ENCODE peak calls at places on chromosome 11, in ten cellular contexts. K, N, H, W, Y, X, Q, R, A and P are unnamed samples.
A peak's percentile ranks its signal among the peaks of the same experiment; 100 is the strongest.

GRCh38 chr11:114285599-114285998 is 10.6 kb upstream of the NNMT start:
- DNase-seq in K (no peak), N (no peak), H (no peak), W (no peak), Y (no peak), X (no peak), Q (peak; percentile 72), R (no peak), A (no peak), P (no peak)

GRCh38 chr11:76086713-76087635 is 119.3 kb downstream of the WNT11 start:
- DNase-seq in K (no peak), N (no peak), H (no peak), W (no peak), Y (no peak), X (no peak), Q (no peak), R (no peak), A (no peak), P (no peak)

GRCh38 chr11:66646875-66647274 is 8.4 kb downstream of the RBM4 start:
- DNase-seq in K (no peak), N (no peak), H (no peak), W (no peak), Y (no peak), X (no peak), Q (no peak), R (no peak), A (no peak), P (no peak)

GRCh38 chr11:15490535-15490934 is 375.8 kb downstream of the INSC start:
- DNase-seq in K (no peak), N (no peak), H (no peak), W (no peak), Y (no peak), X (no peak), Q (no peak), R (no peak), A (no peak), P (no peak)

GRCh38 chr11:104618949-104619348 is 279.3 kb downstream of the CASP12 start:
- DNase-seq in K (no peak), N (no peak), H (no peak), W (no peak), Y (no peak), X (no peak), Q (no peak), R (no peak), A (no peak), P (no peak)

GRCh38 chr11:8336356-8337114 is 72.9 kb upstream of the LMO1 start:
- DNase-seq in K (no peak), N (no peak), H (no peak), W (no peak), Y (no peak), X (no peak), Q (no peak), R (no peak), A (no peak), P (no peak)

GRCh38 chr11:127862406-127862805 is 725.0 kb downstream of the ETS1 start:
- DNase-seq in K (no peak), N (no peak), H (no peak), W (no peak), Y (no peak), X (no peak), Q (no peak), R (no peak), A (no peak), P (no peak)

GRCh38 chr11:56659755-56660154 is 3.7 kb upstream of the OR5AR1 start:
- DNase-seq in K (no peak), N (no peak), H (no peak), W (no peak), Y (peak; percentile 56), X (no peak), Q (no peak), R (no peak), A (no peak), P (no peak)

GRCh38 chr11:126100681-126101080 is 38.0 kb upstream of the CDON start:
- DNase-seq in K (no peak), N (no peak), H (no peak), W (no peak), Y (no peak), X (no peak), Q (no peak), R (no peak), A (no peak), P (no peak)

GRCh38 chr11:57395905-57396623 is 5.6 kb upstream of the PRG2 start:
- DNase-seq in K (no peak), N (no peak), H (no peak), W (no peak), Y (no peak), X (no peak), Q (no peak), R (no peak), A (no peak), P (no peak)

GRCh38 chr11:33984682-33985389 is 66.7 kb upstream of the CAPRIN1 start:
- DNase-seq in K (no peak), N (no peak), H (no peak), W (no peak), Y (no peak), X (no peak), Q (no peak), R (no peak), A (no peak), P (no peak)

GRCh38 chr11:31903225-31904074 is 92.3 kb upstream of the PAX6 start:
- DNase-seq in K (no peak), N (no peak), H (no peak), W (no peak), Y (no peak), X (no peak), Q (no peak), R (peak; percentile 42), A (no peak), P (no peak)

GRCh38 chr11:111320728-111321568 is 22.6 kb downstream of the POU2AF3 start:
- DNase-seq in K (no peak), N (no peak), H (no peak), W (no peak), Y (no peak), X (no peak), Q (no peak), R (no peak), A (no peak), P (no peak)

GRCh38 chr11:68137833-68138232 is 16.6 kb upstream of the CHKA start:
- DNase-seq in K (no peak), N (no peak), H (no peak), W (no peak), Y (no peak), X (no peak), Q (no peak), R (no peak), A (no peak), P (no peak)

GRCh38 chr11:110362916-110363574 is 66.6 kb upstream of the RDX start:
- DNase-seq in K (peak; percentile 58), N (no peak), H (no peak), W (no peak), Y (peak; percentile 37), X (no peak), Q (peak; percentile 30), R (peak; percentile 20), A (no peak), P (no peak)

GRCh38 chr11:34147581-34147980 is 42.2 kb downstream of the NAT10 start:
- DNase-seq in K (no peak), N (no peak), H (no peak), W (no peak), Y (no peak), X (no peak), Q (no peak), R (no peak), A (no peak), P (no peak)

GRCh38 chr11:67389477-67389876 is 2.3 kb upstream of the RAD9A start:
- DNase-seq in K (peak; percentile 69), N (no peak), H (no peak), W (peak; percentile 27), Y (peak; percentile 77), X (no peak), Q (no peak), R (peak; percentile 50), A (no peak), P (no peak)

GRCh38 chr11:61774441-61774840 is 18.0 kb downstream of the TMEM258 start:
- DNase-seq in K (no peak), N (no peak), H (no peak), W (no peak), Y (no peak), X (no peak), Q (no peak), R (no peak), A (no peak), P (no peak)

GRCh38 chr11:123073343-123074057 is 11.6 kb upstream of the HSPA8 start:
- DNase-seq in K (no peak), N (no peak), H (no peak), W (no peak), Y (no peak), X (no peak), Q (no peak), R (no peak), A (no peak), P (no peak)